ENCODE peak calls at places on chromosomes 3 and 15, in seven cellular contexts. One of them, this sample, is unnamed.

GRCh38 chr3:188350956-188351355 is 197.0 kb downstream of the LPP start:
- DNase-seq in cardiac fibroblast: no peak
- DNase-seq in lung: no peak
- DNase-seq in IMR-90: no peak
- DNase-seq in B cell: no peak
- DNase-seq in HFFc6: no peak
- DNase-seq in astrocyte of the spinal cord: no peak
- DNase-seq in this sample: no peak

GRCh38 chr3:192130534-192131132 is 596.7 kb downstream of the FGF12 start:
- DNase-seq in cardiac fibroblast: peak
- DNase-seq in lung: peak
- DNase-seq in IMR-90: peak
- DNase-seq in B cell: peak
- DNase-seq in HFFc6: peak
- DNase-seq in astrocyte of the spinal cord: peak
- DNase-seq in this sample: peak

GRCh38 chr3:127717357-127718243 is 44.8 kb downstream of the ABTB1 start:
- DNase-seq in cardiac fibroblast: no peak
- DNase-seq in lung: no peak
- DNase-seq in IMR-90: no peak
- DNase-seq in B cell: no peak
- DNase-seq in HFFc6: no peak
- DNase-seq in astrocyte of the spinal cord: no peak
- DNase-seq in this sample: no peak

GRCh38 chr3:12194209-12194608 is 35.5 kb upstream of the TIMP4 start:
- DNase-seq in cardiac fibroblast: peak
- DNase-seq in lung: no peak
- DNase-seq in IMR-90: peak
- DNase-seq in B cell: no peak
- DNase-seq in HFFc6: peak
- DNase-seq in astrocyte of the spinal cord: peak
- DNase-seq in this sample: no peak

GRCh38 chr3:23283625-23284024 is 80.5 kb downstream of the UBE2E2 start:
- DNase-seq in cardiac fibroblast: no peak
- DNase-seq in lung: no peak
- DNase-seq in IMR-90: no peak
- DNase-seq in B cell: no peak
- DNase-seq in HFFc6: no peak
- DNase-seq in astrocyte of the spinal cord: no peak
- DNase-seq in this sample: no peak

GRCh38 chr15:38564557-38565286 is at the start of gene RASGRP1:
- DNase-seq in cardiac fibroblast: peak
- DNase-seq in lung: peak
- DNase-seq in IMR-90: peak
- DNase-seq in B cell: peak
- DNase-seq in HFFc6: peak
- DNase-seq in astrocyte of the spinal cord: peak
- DNase-seq in this sample: peak

GRCh38 chr15:88487796-88488523 is 20.5 kb downstream of the MRPS11 start:
- DNase-seq in cardiac fibroblast: no peak
- DNase-seq in lung: no peak
- DNase-seq in IMR-90: peak
- DNase-seq in B cell: no peak
- DNase-seq in HFFc6: no peak
- DNase-seq in astrocyte of the spinal cord: no peak
- DNase-seq in this sample: no peak

GRCh38 chr3:187465503-187465902 is 97.3 kb downstream of the RTP4 start:
- DNase-seq in cardiac fibroblast: no peak
- DNase-seq in lung: no peak
- DNase-seq in IMR-90: no peak
- DNase-seq in B cell: no peak
- DNase-seq in HFFc6: no peak
- DNase-seq in astrocyte of the spinal cord: no peak
- DNase-seq in this sample: no peak

GRCh38 chr15:57424628-57425405 is 48.5 kb downstream of the CGNL1 start:
- DNase-seq in cardiac fibroblast: no peak
- DNase-seq in lung: no peak
- DNase-seq in IMR-90: no peak
- DNase-seq in B cell: no peak
- DNase-seq in HFFc6: no peak
- DNase-seq in astrocyte of the spinal cord: no peak
- DNase-seq in this sample: no peak

GRCh38 chr15:28123408-28124023 is 24.4 kb upstream of the OCA2 start:
- DNase-seq in cardiac fibroblast: peak
- DNase-seq in lung: peak
- DNase-seq in IMR-90: peak
- DNase-seq in B cell: peak
- DNase-seq in HFFc6: peak
- DNase-seq in astrocyte of the spinal cord: peak
- DNase-seq in this sample: peak

GRCh38 chr3:171168086-171168485 is 141.6 kb upstream of the SLC2A2 start:
- DNase-seq in cardiac fibroblast: peak
- DNase-seq in lung: no peak
- DNase-seq in IMR-90: peak
- DNase-seq in B cell: no peak
- DNase-seq in HFFc6: peak
- DNase-seq in astrocyte of the spinal cord: peak
- DNase-seq in this sample: no peak

GRCh38 chr3:50604628-50605588 is 6.7 kb downstream of the CISH start:
- DNase-seq in cardiac fibroblast: no peak
- DNase-seq in lung: no peak
- DNase-seq in IMR-90: no peak
- DNase-seq in B cell: peak
- DNase-seq in HFFc6: no peak
- DNase-seq in astrocyte of the spinal cord: no peak
- DNase-seq in this sample: peak

GRCh38 chr3:17491601-17492000 is 250.8 kb downstream of the TBC1D5 start:
- DNase-seq in cardiac fibroblast: peak
- DNase-seq in lung: no peak
- DNase-seq in IMR-90: peak
- DNase-seq in B cell: no peak
- DNase-seq in HFFc6: peak
- DNase-seq in astrocyte of the spinal cord: peak
- DNase-seq in this sample: no peak

GRCh38 chr3:71710906-71711494 is 14.2 kb downstream of the EIF4E3 start:
- DNase-seq in cardiac fibroblast: peak
- DNase-seq in lung: no peak
- DNase-seq in IMR-90: peak
- DNase-seq in B cell: peak
- DNase-seq in HFFc6: peak
- DNase-seq in astrocyte of the spinal cord: peak
- DNase-seq in this sample: peak

GRCh38 chr3:111751961-111752360 is 107.1 kb upstream of the PHLDB2 start:
- DNase-seq in cardiac fibroblast: peak
- DNase-seq in lung: no peak
- DNase-seq in IMR-90: peak
- DNase-seq in B cell: no peak
- DNase-seq in HFFc6: peak
- DNase-seq in astrocyte of the spinal cord: peak
- DNase-seq in this sample: peak

GRCh38 chr15:78232951-78233350 is 1.4 kb downstream of the ACSBG1 start:
- DNase-seq in cardiac fibroblast: no peak
- DNase-seq in lung: no peak
- DNase-seq in IMR-90: no peak
- DNase-seq in B cell: no peak
- DNase-seq in HFFc6: no peak
- DNase-seq in astrocyte of the spinal cord: no peak
- DNase-seq in this sample: no peak

DNA sequence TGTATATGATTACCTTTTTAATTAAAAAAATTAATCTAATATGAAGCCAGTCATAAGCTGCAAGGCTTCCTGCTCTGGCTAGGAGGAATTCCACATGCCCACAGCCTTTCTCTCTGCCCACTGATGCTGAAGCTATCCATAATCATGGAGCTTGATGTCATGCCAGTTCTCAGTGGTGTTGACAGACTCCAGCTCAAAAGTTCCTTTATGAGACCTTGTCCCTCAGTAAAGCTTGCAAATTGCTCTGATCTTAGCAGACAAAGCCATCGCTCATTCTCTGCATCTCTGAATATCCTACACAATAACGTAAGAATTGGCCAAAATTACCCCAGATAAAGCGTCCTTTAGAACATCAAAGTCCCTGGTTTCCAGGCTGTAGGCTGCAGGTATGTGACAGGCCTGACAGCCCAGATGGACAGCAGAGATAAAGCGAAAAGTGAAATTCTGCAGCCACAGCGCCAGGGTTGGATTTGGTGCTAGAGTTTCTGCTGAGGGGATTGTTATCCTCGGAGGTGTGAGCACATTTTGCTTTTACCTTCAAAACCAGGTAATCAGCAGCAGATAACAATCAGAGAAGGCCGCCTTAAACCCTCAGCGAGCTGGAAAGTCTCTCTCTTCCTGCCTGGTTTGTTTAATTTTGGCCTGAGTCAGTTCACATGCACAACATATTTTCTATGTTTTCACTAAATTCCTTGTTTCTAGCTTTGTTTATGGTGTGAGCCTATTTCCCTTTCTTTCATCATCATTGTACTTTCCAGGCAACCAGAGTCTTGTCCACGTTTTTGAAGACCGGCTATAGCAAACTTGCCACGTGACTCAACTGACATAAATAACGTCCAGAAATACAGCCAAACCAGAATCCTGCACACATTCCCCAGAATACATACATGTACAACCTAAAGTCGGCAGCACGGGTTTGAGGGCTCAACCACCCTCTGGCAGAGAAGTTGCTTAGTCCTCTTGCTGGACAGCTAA is 36.6 kb upstream of the ALDH1A3 start:
- DNase-seq in cardiac fibroblast: peak
- DNase-seq in lung: no peak
- DNase-seq in IMR-90: peak
- DNase-seq in B cell: no peak
- DNase-seq in HFFc6: peak
- DNase-seq in astrocyte of the spinal cord: peak
- DNase-seq in this sample: peak
- TF ChIP-seq CTCF in cardiac fibroblast: no peak
- TF ChIP-seq CTCF in lung: no peak
- TF ChIP-seq CTCF in IMR-90: no peak
- TF ChIP-seq CTCF in B cell: no peak
- TF ChIP-seq CTCF in HFFc6: no peak
- TF ChIP-seq CTCF in astrocyte of the spinal cord: no peak
- TF ChIP-seq CTCF in this sample: no peak

GRCh38 chr3:152978152-152978551 is 143.2 kb downstream of the P2RY1 start:
- DNase-seq in cardiac fibroblast: no peak
- DNase-seq in lung: no peak
- DNase-seq in IMR-90: no peak
- DNase-seq in B cell: no peak
- DNase-seq in HFFc6: no peak
- DNase-seq in astrocyte of the spinal cord: no peak
- DNase-seq in this sample: no peak
- TF ChIP-seq CTCF in cardiac fibroblast: no peak
- TF ChIP-seq CTCF in lung: no peak
- TF ChIP-seq CTCF in IMR-90: no peak
- TF ChIP-seq CTCF in B cell: no peak
- TF ChIP-seq CTCF in HFFc6: no peak
- TF ChIP-seq CTCF in astrocyte of the spinal cord: no peak
- TF ChIP-seq CTCF in this sample: no peak

GRCh38 chr15:74295800-74296199 is 59.7 kb downstream of the CCDC33 start:
- DNase-seq in cardiac fibroblast: no peak
- DNase-seq in lung: no peak
- DNase-seq in IMR-90: no peak
- DNase-seq in B cell: no peak
- DNase-seq in HFFc6: no peak
- DNase-seq in astrocyte of the spinal cord: no peak
- DNase-seq in this sample: no peak
- TF ChIP-seq CTCF in cardiac fibroblast: no peak
- TF ChIP-seq CTCF in lung: no peak
- TF ChIP-seq CTCF in IMR-90: no peak
- TF ChIP-seq CTCF in B cell: no peak
- TF ChIP-seq CTCF in HFFc6: no peak
- TF ChIP-seq CTCF in astrocyte of the spinal cord: no peak
- TF ChIP-seq CTCF in this sample: no peak

GRCh38 chr3:172333692-172334457 is 114.4 kb downstream of the GHSR start:
- DNase-seq in cardiac fibroblast: no peak
- DNase-seq in lung: no peak
- DNase-seq in IMR-90: no peak
- DNase-seq in B cell: no peak
- DNase-seq in HFFc6: no peak
- DNase-seq in astrocyte of the spinal cord: no peak
- DNase-seq in this sample: no peak
- TF ChIP-seq CTCF in cardiac fibroblast: no peak
- TF ChIP-seq CTCF in lung: no peak
- TF ChIP-seq CTCF in IMR-90: no peak
- TF ChIP-seq CTCF in B cell: no peak
- TF ChIP-seq CTCF in HFFc6: peak
- TF ChIP-seq CTCF in astrocyte of the spinal cord: peak
- TF ChIP-seq CTCF in this sample: peak

GRCh38 chr15:98764296-98764695 is 116.0 kb downstream of the IGF1R start:
- DNase-seq in cardiac fibroblast: no peak
- DNase-seq in lung: no peak
- DNase-seq in IMR-90: no peak
- DNase-seq in B cell: no peak
- DNase-seq in HFFc6: no peak
- DNase-seq in astrocyte of the spinal cord: no peak
- DNase-seq in this sample: no peak
- TF ChIP-seq CTCF in cardiac fibroblast: no peak
- TF ChIP-seq CTCF in lung: no peak
- TF ChIP-seq CTCF in IMR-90: no peak
- TF ChIP-seq CTCF in B cell: no peak
- TF ChIP-seq CTCF in HFFc6: no peak
- TF ChIP-seq CTCF in astrocyte of the spinal cord: no peak
- TF ChIP-seq CTCF in this sample: no peak

GRCh38 chr15:100909582-100909981 is 9.6 kb upstream of the LRRK1 start:
- DNase-seq in cardiac fibroblast: no peak
- DNase-seq in lung: no peak
- DNase-seq in IMR-90: no peak
- DNase-seq in B cell: no peak
- DNase-seq in HFFc6: no peak
- DNase-seq in astrocyte of the spinal cord: no peak
- DNase-seq in this sample: no peak

GRCh38 chr15:100902436-100903190 is 16.5 kb upstream of the LRRK1 start:
- DNase-seq in cardiac fibroblast: peak
- DNase-seq in lung: peak
- DNase-seq in IMR-90: peak
- DNase-seq in B cell: no peak
- DNase-seq in HFFc6: peak
- DNase-seq in astrocyte of the spinal cord: peak
- DNase-seq in this sample: peak

GRCh38 chr15:100903191-100903590 is 16.0 kb upstream of the LRRK1 start:
- DNase-seq in cardiac fibroblast: no peak
- DNase-seq in lung: no peak
- DNase-seq in IMR-90: no peak
- DNase-seq in B cell: no peak
- DNase-seq in HFFc6: no peak
- DNase-seq in astrocyte of the spinal cord: no peak
- DNase-seq in this sample: no peak

GRCh38 chr15:100908466-100908865 is 10.7 kb upstream of the LRRK1 start:
- DNase-seq in cardiac fibroblast: no peak
- DNase-seq in lung: no peak
- DNase-seq in IMR-90: no peak
- DNase-seq in B cell: no peak
- DNase-seq in HFFc6: no peak
- DNase-seq in astrocyte of the spinal cord: no peak
- DNase-seq in this sample: no peak

DNA sequence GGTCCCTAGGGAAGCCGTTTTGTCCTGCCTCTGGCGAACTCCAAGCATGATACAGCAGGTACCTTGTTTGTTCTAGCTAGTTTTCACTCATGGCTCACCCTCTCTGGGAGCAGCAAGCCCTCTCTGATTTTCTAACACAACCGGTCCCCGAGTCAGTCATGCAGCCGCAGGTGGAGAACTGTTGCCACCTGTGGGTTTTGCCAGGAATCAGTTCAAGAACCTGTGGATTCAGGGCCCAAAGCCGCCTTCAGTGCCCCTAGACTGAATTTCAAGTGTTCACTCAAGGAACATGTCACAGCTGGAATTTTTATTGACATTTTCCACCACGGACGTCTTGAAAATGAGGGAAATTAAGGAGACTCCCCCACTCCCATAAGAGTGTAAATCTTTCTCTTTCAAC is 13.3 kb upstream of the LRRK1 start:
- DNase-seq in cardiac fibroblast: no peak
- DNase-seq in lung: no peak
- DNase-seq in IMR-90: no peak
- DNase-seq in B cell: no peak
- DNase-seq in HFFc6: no peak
- DNase-seq in astrocyte of the spinal cord: no peak
- DNase-seq in this sample: peak
- TF ChIP-seq CTCF in cardiac fibroblast: no peak
- TF ChIP-seq CTCF in lung: no peak
- TF ChIP-seq CTCF in IMR-90: no peak
- TF ChIP-seq CTCF in B cell: no peak
- TF ChIP-seq CTCF in HFFc6: no peak
- TF ChIP-seq CTCF in astrocyte of the spinal cord: no peak
- TF ChIP-seq CTCF in this sample: no peak